ENCODE peak calls at places on chromosomes 5 and 9, in five cellular contexts. One of them, this sample, is unnamed.

GRCh38 chr5:181261320-181262085 is 560 bp upstream of the TRIM52 start:
- DNase-seq in choroid plexus epithelial cell: peak; percentile 72
- DNase-seq in cardiac muscle cell: peak; percentile 81
- DNase-seq in transverse colon: peak; percentile 81
- DNase-seq in GM12865: peak; percentile 85
- DNase-seq in this sample: peak; percentile 75

GRCh38 chr9:93329632-93330286 is 121.7 kb upstream of the FAM120A start:
- DNase-seq in choroid plexus epithelial cell: no peak
- DNase-seq in cardiac muscle cell: no peak
- DNase-seq in transverse colon: no peak
- DNase-seq in GM12865: no peak
- DNase-seq in this sample: no peak

GRCh38 chr5:143309661-143310431 is 93.6 kb downstream of the NR3C1 start:
- DNase-seq in choroid plexus epithelial cell: peak; percentile 73
- DNase-seq in cardiac muscle cell: no peak
- DNase-seq in transverse colon: no peak
- DNase-seq in GM12865: peak; percentile 19
- DNase-seq in this sample: no peak

GRCh38 chr5:80189701-80190100 is 66.1 kb downstream of the SERINC5 start:
- DNase-seq in choroid plexus epithelial cell: no peak
- DNase-seq in cardiac muscle cell: no peak
- DNase-seq in transverse colon: no peak
- DNase-seq in GM12865: no peak
- DNase-seq in this sample: no peak

GRCh38 chr5:30194595-30194994 is 998.9 kb upstream of the CDH6 start:
- DNase-seq in choroid plexus epithelial cell: no peak
- DNase-seq in cardiac muscle cell: no peak
- DNase-seq in transverse colon: no peak
- DNase-seq in GM12865: no peak
- DNase-seq in this sample: no peak

GRCh38 chr5:1666812-1667588 is 132.6 kb downstream of the MRPL36 start:
- DNase-seq in choroid plexus epithelial cell: no peak
- DNase-seq in cardiac muscle cell: peak; percentile 81
- DNase-seq in transverse colon: peak; percentile 37
- DNase-seq in GM12865: no peak
- DNase-seq in this sample: peak; percentile 31

GRCh38 chr5:23352437-23352836 is 155.0 kb upstream of the PRDM9 start:
- DNase-seq in choroid plexus epithelial cell: peak; percentile 8
- DNase-seq in cardiac muscle cell: peak; percentile 19
- DNase-seq in transverse colon: no peak
- DNase-seq in GM12865: no peak
- DNase-seq in this sample: no peak

GRCh38 chr9:121599186-121599871 is 52.1 kb upstream of the DAB2IP start:
- DNase-seq in choroid plexus epithelial cell: no peak
- DNase-seq in cardiac muscle cell: peak; percentile 98
- DNase-seq in transverse colon: peak; percentile 65
- DNase-seq in GM12865: no peak
- DNase-seq in this sample: peak; percentile 86

GRCh38 chr5:126811515-126812198 is 34.7 kb downstream of the LMNB1 start:
- DNase-seq in choroid plexus epithelial cell: peak; percentile 87
- DNase-seq in cardiac muscle cell: no peak
- DNase-seq in transverse colon: no peak
- DNase-seq in GM12865: peak; percentile 37
- DNase-seq in this sample: no peak

GRCh38 chr9:131053896-131054295 is 42.4 kb upstream of the AIF1L start:
- DNase-seq in choroid plexus epithelial cell: no peak
- DNase-seq in cardiac muscle cell: no peak
- DNase-seq in transverse colon: no peak
- DNase-seq in GM12865: no peak
- DNase-seq in this sample: no peak

GRCh38 chr9:98826716-98827115 is 19.2 kb downstream of the GALNT12 start:
- DNase-seq in choroid plexus epithelial cell: no peak
- DNase-seq in cardiac muscle cell: no peak
- DNase-seq in transverse colon: no peak
- DNase-seq in GM12865: no peak
- DNase-seq in this sample: no peak

GRCh38 chr5:82414043-82414393 is 135.9 kb upstream of the RPS23 start:
- DNase-seq in choroid plexus epithelial cell: no peak
- DNase-seq in cardiac muscle cell: no peak
- DNase-seq in transverse colon: no peak
- DNase-seq in GM12865: no peak
- DNase-seq in this sample: no peak

GRCh38 chr9:6715755-6716643 is 41.8 kb upstream of the KDM4C start:
- DNase-seq in choroid plexus epithelial cell: peak; percentile 20
- DNase-seq in cardiac muscle cell: no peak
- DNase-seq in transverse colon: peak; percentile 85
- DNase-seq in GM12865: peak; percentile 89
- DNase-seq in this sample: peak; percentile 62

GRCh38 chr9:135330685-135331590 is 148.6 kb upstream of the PPP1R26 start:
- DNase-seq in choroid plexus epithelial cell: no peak
- DNase-seq in cardiac muscle cell: no peak
- DNase-seq in transverse colon: no peak
- DNase-seq in GM12865: no peak
- DNase-seq in this sample: no peak

GRCh38 chr5:172150514-172151425 is 37.3 kb downstream of the STK10 start:
- DNase-seq in choroid plexus epithelial cell: peak; percentile 22
- DNase-seq in cardiac muscle cell: no peak
- DNase-seq in transverse colon: peak; percentile 52
- DNase-seq in GM12865: peak; percentile 58
- DNase-seq in this sample: peak; percentile 59

GRCh38 chr5:72452515-72453259 is 54.5 kb downstream of the ZNF366 start:
- DNase-seq in choroid plexus epithelial cell: peak; percentile 81
- DNase-seq in cardiac muscle cell: no peak
- DNase-seq in transverse colon: peak; percentile 54
- DNase-seq in GM12865: no peak
- DNase-seq in this sample: peak; percentile 60

GRCh38 chr9:23441275-23441674 is 384.8 kb downstream of the ELAVL2 start:
- DNase-seq in choroid plexus epithelial cell: no peak
- DNase-seq in cardiac muscle cell: no peak
- DNase-seq in transverse colon: no peak
- DNase-seq in GM12865: no peak
- DNase-seq in this sample: no peak

GRCh38 chr9:89676281-89676680 is 71.5 kb downstream of the GADD45G start:
- DNase-seq in choroid plexus epithelial cell: no peak
- DNase-seq in cardiac muscle cell: no peak
- DNase-seq in transverse colon: peak; percentile 77
- DNase-seq in GM12865: no peak
- DNase-seq in this sample: peak; percentile 78

GRCh38 chr9:133419005-133419404 is 1.2 kb upstream of the REXO4 start:
- DNase-seq in choroid plexus epithelial cell: no peak
- DNase-seq in cardiac muscle cell: no peak
- DNase-seq in transverse colon: peak; percentile 69
- DNase-seq in GM12865: no peak
- DNase-seq in this sample: no peak

GRCh38 chr5:92519717-92520632 is 1061.0 kb downstream of the NR2F1-AS1 start:
- DNase-seq in choroid plexus epithelial cell: peak; percentile 44
- DNase-seq in cardiac muscle cell: no peak
- DNase-seq in transverse colon: no peak
- DNase-seq in GM12865: no peak
- DNase-seq in this sample: no peak

GRCh38 chr5:127088226-127088625 is 14.9 kb upstream of the C5orf63 start:
- DNase-seq in choroid plexus epithelial cell: peak; percentile 98
- DNase-seq in cardiac muscle cell: no peak
- DNase-seq in transverse colon: peak; percentile 26
- DNase-seq in GM12865: no peak
- DNase-seq in this sample: no peak

GRCh38 chr9:107734231-107735014 is 244.9 kb upstream of the KLF4 start:
- DNase-seq in choroid plexus epithelial cell: peak; percentile 96
- DNase-seq in cardiac muscle cell: no peak
- DNase-seq in transverse colon: no peak
- DNase-seq in GM12865: no peak
- DNase-seq in this sample: no peak

GRCh38 chr9:107732781-107733529 is 243.4 kb upstream of the KLF4 start:
- DNase-seq in choroid plexus epithelial cell: peak; percentile 48
- DNase-seq in cardiac muscle cell: no peak
- DNase-seq in transverse colon: no peak
- DNase-seq in GM12865: no peak
- DNase-seq in this sample: no peak

GRCh38 chr9:107735821-107736220 is 246.3 kb upstream of the KLF4 start:
- DNase-seq in choroid plexus epithelial cell: no peak
- DNase-seq in cardiac muscle cell: no peak
- DNase-seq in transverse colon: no peak
- DNase-seq in GM12865: no peak
- DNase-seq in this sample: no peak

GRCh38 chr9:107731115-107731762 is 241.7 kb upstream of the KLF4 start:
- DNase-seq in choroid plexus epithelial cell: no peak
- DNase-seq in cardiac muscle cell: no peak
- DNase-seq in transverse colon: no peak
- DNase-seq in GM12865: no peak
- DNase-seq in this sample: no peak

DNA sequence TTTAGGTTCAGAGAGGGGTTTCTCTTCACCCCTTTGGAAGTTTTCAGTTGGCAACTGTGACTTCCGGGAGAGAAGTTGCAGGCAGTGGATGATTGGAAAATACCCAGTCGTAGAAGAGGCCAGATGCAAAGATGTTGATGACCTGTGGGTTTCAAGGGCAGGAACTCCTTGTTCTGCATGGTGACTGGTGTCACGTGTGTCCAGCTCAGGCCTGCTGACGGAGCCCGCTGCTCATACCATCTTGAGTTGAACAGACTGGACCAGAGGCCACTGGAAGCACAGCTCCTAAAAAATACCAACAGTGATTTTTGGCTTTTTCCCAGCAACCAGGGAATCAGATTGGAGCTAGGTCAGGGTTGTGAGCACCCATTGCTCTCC is 243.9 kb upstream of the KLF4 start:
- DNase-seq in choroid plexus epithelial cell: no peak
- DNase-seq in cardiac muscle cell: no peak
- DNase-seq in transverse colon: peak; percentile 28
- DNase-seq in GM12865: no peak
- DNase-seq in this sample: no peak
- H3K4me3 ChIP-seq in choroid plexus epithelial cell: no peak overlapping the region
- H3K4me3 ChIP-seq in cardiac muscle cell: no peak overlapping the region
- H3K4me3 ChIP-seq in transverse colon: no peak overlapping the region
- H3K4me3 ChIP-seq in GM12865: no peak overlapping the region
- H3K4me3 ChIP-seq in this sample: no peak overlapping the region

GRCh38 chr5:188488-189481 is 2.5 kb upstream of the LRRC14B start:
- DNase-seq in choroid plexus epithelial cell: peak; percentile 88
- DNase-seq in cardiac muscle cell: peak; percentile 93
- DNase-seq in transverse colon: peak; percentile 91
- DNase-seq in GM12865: peak; percentile 90
- DNase-seq in this sample: peak; percentile 87
- H3K4me3 ChIP-seq in choroid plexus epithelial cell: no peak overlapping the region
- H3K4me3 ChIP-seq in cardiac muscle cell: no peak overlapping the region
- H3K4me3 ChIP-seq in transverse colon: no peak overlapping the region
- H3K4me3 ChIP-seq in GM12865: no peak overlapping the region
- H3K4me3 ChIP-seq in this sample: no peak overlapping the region

GRCh38 chr9:70816891-70817290 is 304.5 kb downstream of the TRPM3 start:
- DNase-seq in choroid plexus epithelial cell: no peak
- DNase-seq in cardiac muscle cell: no peak
- DNase-seq in transverse colon: no peak
- DNase-seq in GM12865: no peak
- DNase-seq in this sample: no peak
- H3K4me3 ChIP-seq in choroid plexus epithelial cell: no peak overlapping the region
- H3K4me3 ChIP-seq in cardiac muscle cell: no peak overlapping the region
- H3K4me3 ChIP-seq in transverse colon: no peak overlapping the region
- H3K4me3 ChIP-seq in GM12865: no peak overlapping the region
- H3K4me3 ChIP-seq in this sample: no peak overlapping the region

GRCh38 chr5:175422058-175422457 is 21.9 kb downstream of the DRD1 start:
- DNase-seq in choroid plexus epithelial cell: no peak
- DNase-seq in cardiac muscle cell: no peak
- DNase-seq in transverse colon: no peak
- DNase-seq in GM12865: no peak
- DNase-seq in this sample: no peak
- H3K4me3 ChIP-seq in choroid plexus epithelial cell: no peak overlapping the region
- H3K4me3 ChIP-seq in cardiac muscle cell: no peak overlapping the region
- H3K4me3 ChIP-seq in transverse colon: no peak overlapping the region
- H3K4me3 ChIP-seq in GM12865: no peak overlapping the region
- H3K4me3 ChIP-seq in this sample: no peak overlapping the region

DNA sequence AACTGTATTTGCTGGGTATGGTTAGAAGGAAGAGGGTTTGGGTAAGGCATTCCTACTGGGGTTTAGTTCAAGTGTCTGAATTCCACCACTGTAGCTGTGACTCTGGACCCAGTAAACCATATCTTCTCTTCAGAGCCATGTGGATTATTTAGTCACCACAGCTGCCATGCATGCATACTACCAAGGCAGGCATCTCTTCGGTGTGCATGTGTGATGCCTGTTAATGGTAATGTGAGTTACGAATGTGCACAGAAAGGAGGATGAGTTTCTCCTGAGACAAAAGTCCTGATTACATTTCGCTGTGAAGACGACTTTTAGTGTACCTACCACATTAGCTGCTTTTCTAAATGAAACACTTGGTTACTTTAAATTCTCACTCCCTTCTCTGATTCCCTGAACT is 9.3 kb downstream of the PBX3 start:
- DNase-seq in choroid plexus epithelial cell: no peak
- DNase-seq in cardiac muscle cell: peak; percentile 19
- DNase-seq in transverse colon: no peak
- DNase-seq in GM12865: no peak
- DNase-seq in this sample: no peak
- H3K4me3 ChIP-seq in choroid plexus epithelial cell: no peak overlapping the region
- H3K4me3 ChIP-seq in cardiac muscle cell: no peak overlapping the region
- H3K4me3 ChIP-seq in transverse colon: no peak overlapping the region
- H3K4me3 ChIP-seq in GM12865: no peak overlapping the region
- H3K4me3 ChIP-seq in this sample: no peak overlapping the region

GRCh38 chr5:173794901-173795416 is 93.2 kb upstream of the CPEB4 start:
- DNase-seq in choroid plexus epithelial cell: no peak
- DNase-seq in cardiac muscle cell: no peak
- DNase-seq in transverse colon: peak; percentile 70
- DNase-seq in GM12865: no peak
- DNase-seq in this sample: no peak
- H3K4me3 ChIP-seq in choroid plexus epithelial cell: no peak overlapping the region
- H3K4me3 ChIP-seq in cardiac muscle cell: no peak overlapping the region
- H3K4me3 ChIP-seq in transverse colon: no peak overlapping the region
- H3K4me3 ChIP-seq in GM12865: no peak overlapping the region
- H3K4me3 ChIP-seq in this sample: no peak overlapping the region

GRCh38 chr9:78030553-78031270 is 899 bp downstream of the GNAQ start:
- DNase-seq in choroid plexus epithelial cell: peak; percentile 49
- DNase-seq in cardiac muscle cell: peak; percentile 55
- DNase-seq in transverse colon: peak; percentile 58
- DNase-seq in GM12865: no peak
- DNase-seq in this sample: peak; percentile 55
- H3K4me3 ChIP-seq in choroid plexus epithelial cell: peak overlapping the region; percentile 85
- H3K4me3 ChIP-seq in cardiac muscle cell: peak overlapping the region; percentile 83
- H3K4me3 ChIP-seq in transverse colon: peak overlapping the region; percentile 70
- H3K4me3 ChIP-seq in GM12865: no peak overlapping the region
- H3K4me3 ChIP-seq in this sample: peak overlapping the region; percentile 85

DNA sequence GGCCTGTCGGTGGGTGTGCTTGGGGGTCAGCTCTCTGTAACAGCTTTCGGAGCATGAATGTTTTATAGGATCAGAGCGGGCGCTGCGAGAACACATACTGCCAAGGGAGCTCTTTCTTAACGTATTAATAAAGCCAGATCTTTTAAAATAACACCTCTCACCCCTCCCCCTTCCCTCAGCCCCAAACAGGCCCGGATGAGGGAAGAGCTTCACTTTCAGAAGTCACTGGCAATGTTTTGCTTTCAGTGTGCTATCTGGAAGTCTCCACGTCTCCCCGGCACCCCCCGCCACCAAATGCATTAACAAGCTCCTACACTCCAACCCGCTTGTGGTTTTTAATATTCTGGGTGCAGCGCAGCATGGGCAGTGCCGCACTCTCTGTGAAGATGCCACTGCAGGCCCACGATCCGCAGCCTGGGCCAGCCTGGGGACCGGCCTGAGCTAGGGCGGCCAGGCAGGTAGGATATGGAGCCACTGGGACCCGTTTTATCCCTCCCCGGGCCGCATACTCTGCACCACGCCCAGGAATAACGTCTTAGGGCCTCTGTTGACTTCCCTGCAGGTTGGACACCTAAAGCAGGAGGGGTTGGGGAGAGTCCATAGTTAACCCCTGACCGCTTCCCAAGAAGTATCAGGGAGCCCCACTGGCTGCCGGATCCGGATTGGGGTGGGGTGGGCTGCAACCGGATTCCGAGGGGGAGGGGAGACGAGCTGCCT is 12.6 kb downstream of the NR2F1 start:
- DNase-seq in choroid plexus epithelial cell: peak; percentile 91
- DNase-seq in cardiac muscle cell: no peak
- DNase-seq in transverse colon: no peak
- DNase-seq in GM12865: no peak
- DNase-seq in this sample: no peak
- H3K4me3 ChIP-seq in choroid plexus epithelial cell: peak overlapping the region; percentile 39
- H3K4me3 ChIP-seq in cardiac muscle cell: no peak overlapping the region
- H3K4me3 ChIP-seq in transverse colon: no peak overlapping the region
- H3K4me3 ChIP-seq in GM12865: no peak overlapping the region
- H3K4me3 ChIP-seq in this sample: no peak overlapping the region